ENCODE peak calls at places on chromosomes 16 and 17, in ten cellular contexts. Y is GM19239; X is activated CD4-positive, alpha-beta memory T cell treated with anti-CD3 and anti-CD28 coated beads, Interleukin-2, amount 10 ng/mL, durations not matched to agents 7 days and 5 days; I is neural progenitor cell; D is mucosa of gallbladder; R is H54; K is posterior cingulate gyrus; Z is activated CD8-positive, alpha-beta memory T cell treated with anti-CD3 and anti-CD28 coated beads for 4 hours; V is T-cell; O is A549. E is an unnamed sample.

GRCh38 chr16:59635674-59636073 is 901.6 kb upstream of the GOT2 start:
- DNase-seq in V (no peak), Y (no peak), Z (no peak), R (no peak), I (no peak), K (no peak), D (no peak), X (no peak), O (no peak), E (no peak)

GRCh38 chr17:70668276-70668937 is 499.1 kb downstream of the KCNJ2 start:
- DNase-seq in V (no peak), D (no peak), R (no peak), O (no peak), Y (no peak), K (no peak), X (no peak), Z (no peak), I (peak), E (no peak)

GRCh38 chr16:50482271-50482670 is 65.9 kb upstream of the NKD1 start:
- DNase-seq in D (no peak), R (no peak), Y (no peak), V (no peak), K (no peak), Z (no peak), O (no peak), I (no peak), X (no peak), E (no peak)

GRCh38 chr17:19555746-19556145 is 22.1 kb downstream of the SLC47A1 start:
- DNase-seq in O (no peak), D (no peak), Z (no peak), R (no peak), V (no peak), Y (no peak), K (no peak), X (no peak), I (no peak), E (no peak)

GRCh38 chr16:63663155-63663554 is 1458.7 kb downstream of the CDH11 start:
- DNase-seq in D (no peak), I (no peak), Z (no peak), K (no peak), V (no peak), Y (no peak), X (no peak), R (no peak), O (no peak), E (no peak)

GRCh38 chr17:76027159-76027839 is at the start of gene EVPL:
- DNase-seq in X (no peak), D (peak), O (peak), K (no peak), I (no peak), R (no peak), Z (no peak), V (no peak), Y (no peak), E (no peak)

GRCh38 chr17:21177854-21178600 is 35.9 kb downstream of the TMEM11 start:
- DNase-seq in O (no peak), K (no peak), R (no peak), X (no peak), V (no peak), Y (no peak), Z (no peak), D (no peak), I (no peak), E (no peak)

GRCh38 chr17:62724398-62725146 is 83.5 kb downstream of the MARCHF10 start:
- DNase-seq in D (no peak), I (no peak), X (peak), R (no peak), O (no peak), K (peak), Y (peak), Z (peak), V (peak), E (no peak)

GRCh38 chr16:23765933-23766332 is 11.1 kb downstream of the CHP2 start:
- DNase-seq in Y (no peak), K (no peak), X (no peak), R (no peak), O (no peak), I (no peak), D (no peak), Z (no peak), V (no peak), E (no peak)

GRCh38 chr16:4384497-4384896 is 12.8 kb downstream of the VASN start:
- DNase-seq in I (no peak), K (no peak), Y (no peak), X (no peak), R (no peak), Z (no peak), D (no peak), O (no peak), V (no peak), E (no peak)

GRCh38 chr17:77465358-77466041 is 324.7 kb downstream of the SEC14L1 start:
- DNase-seq in X (peak), Y (peak), V (no peak), Z (peak), K (no peak), I (peak), D (no peak), O (no peak), R (peak), E (peak)

GRCh38 chr17:75110307-75110937 is 653 bp downstream of the ARMC7 start:
- DNase-seq in Y (no peak), X (no peak), V (no peak), I (peak), D (no peak), O (no peak), Z (no peak), K (no peak), R (no peak), E (no peak)

GRCh38 chr16:28873543-28874201 is 4.6 kb upstream of the ATP2A1 start:
- DNase-seq in V (peak), D (no peak), O (peak), Y (peak), Z (peak), K (no peak), R (peak), I (peak), X (peak), E (no peak)

GRCh38 chr17:21539146-21539545 is 153.2 kb upstream of the KCNJ18 start:
- DNase-seq in Z (no peak), R (no peak), O (no peak), K (no peak), Y (no peak), D (no peak), V (no peak), X (no peak), I (no peak), E (no peak)

GRCh38 chr17:35074711-35075707 is 11.5 kb upstream of the RFFL start:
- DNase-seq in Z (no peak), O (no peak), Y (no peak), V (no peak), D (no peak), R (no peak), X (no peak), I (no peak), K (no peak), E (peak)

GRCh38 chr17:39209317-39210092 is 9.4 kb downstream of the RPL19 start:
- DNase-seq in X (peak), R (no peak), Y (no peak), K (peak), I (peak), D (peak), Z (peak), O (no peak), V (peak), E (peak)

GRCh38 chr16:57600952-57601580 is 27.4 kb upstream of the ADGRG1 start:
- DNase-seq in I (no peak), O (no peak), Y (no peak), Z (no peak), K (no peak), R (no peak), D (peak), X (peak), V (no peak), E (no peak)

GRCh38 chr16:19716183-19716582 is 1.8 kb downstream of the KNOP1 start:
- DNase-seq in R (no peak), Z (no peak), I (no peak), X (no peak), D (peak), Y (no peak), O (no peak), V (no peak), K (no peak), E (no peak)

GRCh38 chr16:630815-631405 is at the start of gene WFIKKN1:
- DNase-seq in O (no peak), V (no peak), X (no peak), Y (no peak), R (no peak), I (peak), Z (no peak), K (no peak), D (no peak), E (no peak)

GRCh38 chr17:4853195-4853762 is 20.1 kb downstream of the MINK1 start:
- DNase-seq in R (no peak), O (no peak), Z (no peak), I (no peak), D (no peak), Y (no peak), V (no peak), X (no peak), K (no peak), E (no peak)

GRCh38 chr17:17749025-17749772 is 67.9 kb downstream of the RAI1 start:
- DNase-seq in Y (peak), K (no peak), O (no peak), D (no peak), I (peak), X (no peak), V (no peak), Z (no peak), R (no peak), E (peak)

GRCh38 chr16:86251682-86252081 is 258.6 kb upstream of the FOXF1 start:
- DNase-seq in X (no peak), O (no peak), I (no peak), Z (no peak), D (peak), R (no peak), Y (no peak), K (no peak), V (no peak), E (no peak)

GRCh38 chr17:62760059-62760887 is 47.8 kb downstream of the MARCHF10 start:
- DNase-seq in Z (no peak), V (no peak), Y (no peak), O (no peak), X (no peak), I (no peak), R (no peak), K (no peak), D (no peak), E (no peak)

GRCh38 chr17:61353211-61353610 is 46.4 kb upstream of the TBX2 start:
- DNase-seq in O (no peak), I (no peak), X (no peak), Y (no peak), R (no peak), K (no peak), D (no peak), Z (no peak), V (no peak), E (no peak)

GRCh38 chr16:30183961-30184429 is 593 bp downstream of the CORO1A start:
- DNase-seq in K (no peak), Y (peak), I (no peak), O (no peak), D (peak), X (peak), R (no peak), V (peak), Z (peak), E (no peak)

GRCh38 chr17:45896803-45897693 is 2.7 kb downstream of the MAPT start:
- DNase-seq in O (peak), Y (no peak), X (no peak), I (peak), R (no peak), K (peak), D (no peak), V (no peak), Z (no peak), E (no peak)

GRCh38 chr16:31528726-31529397 is 1.2 kb downstream of the AHSP start:
- DNase-seq in V (no peak), D (no peak), O (no peak), X (no peak), I (no peak), Z (no peak), Y (no peak), K (no peak), R (no peak), E (no peak)